ENCODE peak calls at places on chromosomes 2 and 18, in four cellular contexts. U, V, J and O are unnamed samples.

GRCh38 chr2:64165696-64166095 is 21.5 kb upstream of the PELI1 start:
- DNase-seq in U (no peak), V (no peak), J (no peak), O (peak)

GRCh38 chr18:45589559-45590041 is 25.7 kb upstream of the SLC14A2 start:
- DNase-seq in U (no peak), V (peak), J (no peak), O (no peak)

GRCh38 chr2:201126308-201127127 is 10.6 kb downstream of the CFLAR start:
- DNase-seq in U (no peak), V (no peak), J (no peak), O (no peak)

GRCh38 chr2:142585785-142586184 is 291.7 kb upstream of the KYNU start:
- DNase-seq in U (no peak), V (no peak), J (no peak), O (no peak)

GRCh38 chr2:201952212-201952611 is 81.4 kb upstream of the FZD7 start:
- DNase-seq in U (peak), V (no peak), J (no peak), O (no peak)

GRCh38 chr18:56785006-56785405 is 133.8 kb downstream of the WDR7 start:
- DNase-seq in U (no peak), V (no peak), J (no peak), O (no peak)

GRCh38 chr18:10270160-10270571 is 184.3 kb upstream of the APCDD1 start:
- DNase-seq in U (no peak), V (no peak), J (no peak), O (no peak)

GRCh38 chr2:186903183-186903582 is 54.2 kb upstream of the ZSWIM2 start:
- DNase-seq in U (no peak), V (no peak), J (no peak), O (peak)

GRCh38 chr2:150320623-150321022 is 166.8 kb downstream of the RND3 start:
- DNase-seq in U (no peak), V (no peak), J (no peak), O (no peak)